ENCODE peak calls at places on chromosomes 6 and 20, in six cellular contexts. E is Kasumi-1, V is HCT116, B is HAP-1, Q is HS-27A, U is H4. I is an unnamed sample.

GRCh38 chr6:34489229-34489805 is 23.4 kb downstream of the PACSIN1 start:
- DNase-seq in E (no peak), V (no peak), B (no peak), Q (no peak), U (no peak), I (no peak)

GRCh38 chr20:2814587-2815051 is at the start of gene C20orf141:
- DNase-seq in E (peak), V (no peak), B (no peak), Q (peak), U (peak), I (no peak)

GRCh38 chr6:160000280-160000704 is 31.4 kb downstream of the IGF2R start:
- DNase-seq in E (no peak), V (no peak), B (no peak), Q (no peak), U (no peak), I (no peak)

GRCh38 chr6:170516783-170517616 is 36.1 kb downstream of the PSMB1 start:
- DNase-seq in E (peak), V (peak), B (peak), Q (peak), U (peak), I (peak)

GRCh38 chr6:157032923-157033322 is 255.7 kb downstream of the ARID1B start:
- DNase-seq in E (no peak), V (no peak), B (no peak), Q (no peak), U (no peak), I (no peak)

GRCh38 chr6:148868901-148869300 is 122.1 kb downstream of the UST start:
- DNase-seq in E (no peak), V (no peak), B (no peak), Q (no peak), U (no peak), I (no peak)

GRCh38 chr6:42316390-42316970 is 98.8 kb upstream of the MRPS10 start:
- DNase-seq in E (no peak), V (no peak), B (peak), Q (peak), U (peak), I (no peak)

GRCh38 chr6:54574671-54575070 is 266.4 kb downstream of the TINAG start:
- DNase-seq in E (no peak), V (no peak), B (no peak), Q (no peak), U (no peak), I (no peak)

GRCh38 chr20:39611901-39612300 is 649.8 kb downstream of the DHX35 start:
- DNase-seq in E (no peak), V (no peak), B (no peak), Q (no peak), U (no peak), I (no peak)

GRCh38 chr20:22921595-22922421 is 113.3 kb upstream of the SSTR4 start:
- DNase-seq in E (peak), V (no peak), B (no peak), Q (peak), U (peak), I (no peak)

GRCh38 chr20:45967551-45968080 is 4.4 kb downstream of the ZNF335 start:
- DNase-seq in E (no peak), V (no peak), B (no peak), Q (no peak), U (no peak), I (no peak)

GRCh38 chr20:61014486-61014885 is 237.6 kb upstream of the CDH4 start:
- DNase-seq in E (no peak), V (no peak), B (no peak), Q (no peak), U (no peak), I (no peak)

GRCh38 chr6:42783876-42784738 is 2.3 kb downstream of the BICRAL start:
- DNase-seq in E (peak), V (no peak), B (peak), Q (no peak), U (no peak), I (no peak)

GRCh38 chr6:143441680-143442359 is 8.7 kb downstream of the ADAT2 start:
- DNase-seq in E (no peak), V (no peak), B (no peak), Q (no peak), U (no peak), I (no peak)

GRCh38 chr6:446418-447366 is 55.1 kb downstream of the IRF4 start:
- DNase-seq in E (no peak), V (no peak), B (no peak), Q (no peak), U (no peak), I (peak)

GRCh38 chr6:110400208-110400607 is 15.2 kb downstream of the DDO start:
- DNase-seq in E (no peak), V (no peak), B (no peak), Q (no peak), U (no peak), I (no peak)